ENCODE peak calls at places on chromosome 7, in six cellular contexts. H, B, M, I, Q and E are unnamed samples.

GRCh38 chr7:101163281-101164070 is 1.9 kb downstream of the VGF start:
- DNase-seq in H (peak; percentile 82), B (no peak), M (no peak), I (no peak), Q (no peak), E (no peak)

GRCh38 chr7:95476072-95476845 is 9.5 kb upstream of the ASB4 start:
- DNase-seq in H (no peak), B (no peak), M (no peak), I (no peak), Q (no peak), E (no peak)

GRCh38 chr7:106538638-106539037 is 122.3 kb downstream of the CCDC71L start:
- DNase-seq in H (no peak), B (no peak), M (no peak), I (no peak), Q (no peak), E (no peak)

GRCh38 chr7:100443096-100443840 is 7.0 kb upstream of the PPP1R35 start:
- DNase-seq in H (no peak), B (no peak), M (no peak), I (peak; percentile 11), Q (no peak), E (no peak)

GRCh38 chr7:39360766-39361165 is 205.4 kb upstream of the YAE1 start:
- DNase-seq in H (no peak), B (no peak), M (no peak), I (no peak), Q (no peak), E (no peak)

GRCh38 chr7:44108768-44109750 is 4.9 kb downstream of the AEBP1 start:
- DNase-seq in H (no peak), B (peak; percentile 18), M (no peak), I (no peak), Q (no peak), E (no peak)

GRCh38 chr7:55533050-55533728 is 39.1 kb downstream of the VOPP1 start:
- DNase-seq in H (no peak), B (peak; percentile 94), M (no peak), I (no peak), Q (no peak), E (no peak)

GRCh38 chr7:945556-946255 is 8.8 kb downstream of the ADAP1 start:
- DNase-seq in H (peak; percentile 97), B (no peak), M (no peak), I (no peak), Q (no peak), E (no peak)

GRCh38 chr7:945147-945555 is 9.3 kb downstream of the ADAP1 start:
- DNase-seq in H (no peak), B (no peak), M (no peak), I (no peak), Q (no peak), E (no peak)

GRCh38 chr7:149853157-149853556 is 15.0 kb downstream of the ZNF862 start:
- DNase-seq in H (no peak), B (no peak), M (no peak), I (no peak), Q (no peak), E (no peak)

GRCh38 chr7:111639894-111640293 is 77.6 kb upstream of the IMMP2L start:
- DNase-seq in H (no peak), B (no peak), M (no peak), I (no peak), Q (no peak), E (no peak)

GRCh38 chr7:16587785-16588184 is 57.8 kb downstream of the ANKMY2 start:
- DNase-seq in H (no peak), B (no peak), M (no peak), I (no peak), Q (no peak), E (no peak)

GRCh38 chr7:43791665-43792064 is 33.2 kb downstream of the BLVRA start:
- DNase-seq in H (no peak), B (no peak), M (no peak), I (no peak), Q (peak; percentile 19), E (no peak)

GRCh38 chr7:101814081-101814995 is 3.1 kb upstream of the CUX1 start:
- DNase-seq in H (peak; percentile 75), B (peak; percentile 63), M (peak; percentile 62), I (peak; percentile 65), Q (no peak), E (no peak)

GRCh38 chr7:40329601-40330153 is 194.9 kb downstream of the SUGCT start:
- DNase-seq in H (no peak), B (no peak), M (no peak), I (no peak), Q (no peak), E (no peak)

GRCh38 chr7:20299647-20300312 is 30.9 kb upstream of the ITGB8 start:
- DNase-seq in H (no peak), B (no peak), M (no peak), I (no peak), Q (no peak), E (no peak)

GRCh38 chr7:134462337-134462925 is 3.5 kb upstream of the AKR1B1 start:
- DNase-seq in H (no peak), B (no peak), M (no peak), I (no peak), Q (no peak), E (no peak)

GRCh38 chr7:24057243-24057642 is 226.7 kb upstream of the NPY start:
- DNase-seq in H (no peak), B (no peak), M (no peak), I (no peak), Q (no peak), E (no peak)
- TF ChIP-seq CTCF in H (peak; percentile 37), B (no peak), M (no peak), I (no peak), Q (no peak), E (peak; percentile 53)

GRCh38 chr7:151121380-151122170 is 35.3 kb downstream of the AGAP3 start:
- DNase-seq in H (no peak), B (no peak), M (no peak), I (no peak), Q (no peak), E (no peak)

GRCh38 chr7:151122794-151123484 is 36.7 kb downstream of the AGAP3 start:
- DNase-seq in H (no peak), B (no peak), M (no peak), I (no peak), Q (no peak), E (no peak)

GRCh38 chr7:151123485-151124204 is 37.4 kb downstream of the AGAP3 start:
- DNase-seq in H (peak; percentile 94), B (peak; percentile 87), M (peak; percentile 89), I (peak; percentile 84), Q (peak; percentile 93), E (peak; percentile 90)

GRCh38 chr7:151120896-151121295 is 34.6 kb downstream of the AGAP3 start:
- DNase-seq in H (no peak), B (no peak), M (no peak), I (no peak), Q (no peak), E (no peak)

DNA sequence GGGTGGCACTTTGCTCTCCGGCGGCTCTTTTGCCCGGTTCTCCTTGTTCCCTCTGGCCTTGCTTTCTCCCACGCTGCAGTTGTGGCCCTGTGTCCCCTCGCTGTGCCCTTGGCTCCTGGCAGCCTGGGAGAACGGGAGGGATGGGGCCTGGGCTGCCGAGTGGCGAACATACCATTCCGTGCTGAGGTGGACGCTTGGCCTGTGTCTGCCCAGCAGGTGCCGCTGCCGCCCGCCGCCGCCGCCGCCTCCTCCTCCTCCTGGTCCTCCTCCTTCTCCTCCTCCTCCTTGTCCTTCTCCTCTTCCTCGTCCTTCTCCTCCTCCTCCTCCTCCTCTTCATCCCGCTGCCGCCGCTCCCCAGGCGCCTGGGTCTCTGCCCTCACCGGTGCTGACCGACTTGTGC is 36.0 kb downstream of the AGAP3 start:
- DNase-seq in H (no peak), B (no peak), M (no peak), I (no peak), Q (no peak), E (no peak)
- TF ChIP-seq CTCF in H (no peak), B (no peak), M (no peak), I (no peak), Q (no peak), E (no peak)

GRCh38 chr7:151087247-151088018 is 1.2 kb downstream of the AGAP3 start:
- DNase-seq in H (no peak), B (peak; percentile 42), M (no peak), I (peak; percentile 72), Q (no peak), E (no peak)
- TF ChIP-seq CTCF in H (peak; percentile 43), B (peak; percentile 23), M (no peak), I (peak; percentile 42), Q (peak; percentile 48), E (peak; percentile 52)

GRCh38 chr7:38318803-38319416 is 45.5 kb upstream of the TARP start:
- DNase-seq in H (peak; percentile 81), B (peak; percentile 46), M (peak; percentile 54), I (no peak), Q (no peak), E (no peak)
- TF ChIP-seq CTCF in H (peak; percentile 74), B (peak; percentile 49), M (peak; percentile 26), I (peak; percentile 54), Q (peak; percentile 64), E (peak; percentile 69)

DNA sequence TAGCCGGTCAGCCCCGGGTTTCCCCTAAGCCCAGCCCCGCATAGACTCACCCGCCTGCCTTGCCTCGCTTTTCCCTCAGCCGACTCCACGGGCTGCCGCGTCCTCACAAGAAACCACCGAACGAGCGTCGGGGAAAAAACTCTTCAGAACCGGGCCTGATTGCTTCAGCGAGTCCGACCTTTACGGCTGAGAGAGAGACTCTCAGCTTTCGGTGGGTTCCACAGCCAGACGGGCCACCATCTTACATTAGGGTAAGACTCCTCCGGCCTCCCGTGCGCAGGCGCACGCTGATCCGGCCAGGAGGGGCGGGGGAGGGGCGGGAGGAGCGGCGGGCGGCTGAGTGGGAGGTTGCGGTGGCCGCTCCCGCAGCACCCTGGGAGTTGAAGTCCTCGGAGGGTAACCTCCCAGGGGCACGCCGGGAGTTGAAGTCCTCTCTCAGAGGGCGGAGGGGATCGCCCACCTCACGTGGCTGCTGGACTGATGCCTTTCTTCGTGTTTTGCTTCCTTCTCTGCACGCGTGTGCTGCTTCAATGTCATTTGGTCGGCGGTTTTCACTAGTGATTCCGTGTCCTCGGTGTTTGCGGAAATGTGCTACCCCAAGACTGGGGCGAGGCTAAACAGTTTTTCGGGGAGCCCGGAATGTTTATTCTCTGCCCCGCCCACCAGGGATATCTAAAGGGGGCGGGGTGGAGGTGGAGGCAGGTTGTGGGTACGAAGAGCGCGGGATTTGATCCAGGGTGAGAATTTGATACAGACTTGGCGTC is at the start of gene CNOT4:
- DNase-seq in H (peak; percentile 98), B (peak; percentile 97), M (peak; percentile 98), I (peak; percentile 97), Q (peak; percentile 98), E (peak; percentile 95)
- TF ChIP-seq CTCF in H (no peak), B (no peak), M (no peak), I (peak; percentile 6), Q (no peak), E (no peak)